ENCODE peak calls at places on chromosomes 11 and 22, in five cellular contexts. Y is CD4-positive, CD25-positive, alpha-beta regulatory T cell; P is naive thymus-derived CD4-positive, alpha-beta T cell; O is Right ventricle myocardium superior; J is NCI-H2171. S is an unnamed sample.

GRCh38 chr22:49536571-49537131 is 291.0 kb downstream of the BRD1 start:
- DNase-seq in P (no peak), J (no peak), Y (no peak), O (no peak), S (no peak)

GRCh38 chr22:17218341-17218740 is 894 bp downstream of the ADA2 start:
- DNase-seq in O (no peak), J (no peak), P (no peak), Y (no peak), S (no peak)

GRCh38 chr11:10934293-10934850 is 76.5 kb upstream of the ZBED5 start:
- DNase-seq in P (peak), J (no peak), O (no peak), Y (no peak), S (no peak)

GRCh38 chr11:94067010-94067409 is 45.9 kb downstream of the HEPHL1 start:
- DNase-seq in O (no peak), Y (no peak), J (no peak), P (no peak), S (peak)

GRCh38 chr11:31780078-31780971 is 30.8 kb downstream of the PAX6 start:
- DNase-seq in J (peak), P (no peak), O (no peak), Y (no peak), S (no peak)

GRCh38 chr11:83070878-83071640 is 638 bp downstream of the RAB30 start:
- DNase-seq in O (peak), P (peak), J (no peak), Y (no peak), S (peak)

GRCh38 chr11:104946907-104947306 is 21.5 kb downstream of the CASP4 start:
- DNase-seq in Y (no peak), P (peak), O (no peak), J (no peak), S (peak)

GRCh38 chr11:79119491-79120284 is 321.1 kb downstream of the TENM4 start:
- DNase-seq in J (peak), Y (no peak), O (no peak), P (no peak), S (no peak)

GRCh38 chr11:94507485-94507884 is 4.8 kb upstream of the C11orf97 start:
- DNase-seq in Y (no peak), O (no peak), P (no peak), J (no peak), S (peak)